ENCODE peak calls at places on chromosomes 12 and 14, in five cellular contexts. E, B, J, M and Y are unnamed samples.

GRCh38 chr12:104410786-104411185 is 46.0 kb upstream of the CHST11 start:
- DNase-seq in M (no peak), B (no peak), J (no peak), E (no peak), Y (no peak)

GRCh38 chr12:19779393-19780056 is 340.2 kb downstream of the AEBP2 start:
- DNase-seq in B (no peak), J (no peak), M (peak; percentile 49), E (no peak), Y (peak; percentile 50)

GRCh38 chr12:23959826-23960225 is 10.4 kb upstream of the SOX5 start:
- DNase-seq in E (no peak), J (no peak), M (no peak), B (no peak), Y (no peak)

GRCh38 chr14:70555890-70556289 is 21.1 kb upstream of the ADAM20 start:
- DNase-seq in E (no peak), B (no peak), J (no peak), M (no peak), Y (peak; percentile 76)

GRCh38 chr12:38850463-38850862 is 54.9 kb downstream of the CPNE8 start:
- DNase-seq in E (no peak), J (no peak), M (no peak), B (no peak), Y (no peak)

GRCh38 chr12:46518729-46519128 is 146.2 kb upstream of the SLC38A2 start:
- DNase-seq in B (no peak), J (no peak), E (peak; percentile 16), M (no peak), Y (no peak)

GRCh38 chr14:46018846-46019420 is 632.6 kb downstream of the RPL10L start:
- DNase-seq in M (no peak), J (no peak), B (no peak), E (no peak), Y (no peak)

GRCh38 chr12:82756303-82756702 is 69.6 kb downstream of the TMTC2 start:
- DNase-seq in B (no peak), J (no peak), E (no peak), M (no peak), Y (peak; percentile 75)

GRCh38 chr12:79897617-79898016 is 37.3 kb downstream of the PPP1R12A start:
- DNase-seq in B (no peak), M (no peak), J (no peak), E (peak; percentile 14), Y (peak; percentile 50)

GRCh38 chr12:54734196-54734950 is 86.2 kb upstream of the DCD start:
- DNase-seq in J (no peak), E (no peak), M (no peak), B (no peak), Y (no peak)

GRCh38 chr12:131770120-131770519 is 58.1 kb upstream of the MMP17 start:
- DNase-seq in J (no peak), E (no peak), M (no peak), B (no peak), Y (no peak)

GRCh38 chr12:123513805-123514204 is 19.7 kb downstream of the RILPL1 start:
- DNase-seq in E (no peak), M (no peak), B (peak; percentile 25), J (no peak), Y (no peak)

GRCh38 chr12:132413931-132414588 is 75.9 kb upstream of the FBRSL1 start:
- DNase-seq in B (no peak), M (peak; percentile 85), J (no peak), E (no peak), Y (peak; percentile 67)

GRCh38 chr12:98594050-98594853 is 766 bp downstream of the SLC25A3 start:
- DNase-seq in M (peak; percentile 35), B (peak; percentile 45), J (no peak), E (no peak), Y (peak; percentile 15)

GRCh38 chr14:50410921-50411320 is 14.2 kb upstream of the CDKL1 start:
- DNase-seq in E (no peak), M (no peak), B (no peak), J (no peak), Y (no peak)

GRCh38 chr12:120230326-120230973 is 29.5 kb upstream of the RPLP0 start:
- DNase-seq in M (peak; percentile 83), J (no peak), E (peak; percentile 89), B (peak; percentile 96), Y (peak; percentile 100)

GRCh38 chr14:75995372-75996041 is 9.9 kb downstream of the IFT43 start:
- DNase-seq in B (no peak), E (no peak), M (no peak), J (no peak), Y (no peak)

GRCh38 chr12:4201333-4202105 is 72.0 kb upstream of the CCND2 start:
- DNase-seq in J (no peak), M (no peak), B (no peak), E (no peak), Y (peak; percentile 21)

GRCh38 chr12:120397827-120398563 is 29.0 kb upstream of the MSI1 start:
- DNase-seq in J (no peak), B (no peak), E (no peak), M (peak; percentile 56), Y (peak; percentile 69)

GRCh38 chr12:62995097-62995496 is 60.1 kb upstream of the PPM1H start:
- DNase-seq in E (no peak), M (no peak), B (no peak), J (no peak), Y (peak; percentile 72)

GRCh38 chr12:26678697-26679660 is 154.0 kb downstream of the ITPR2 start:
- DNase-seq in E (no peak), B (no peak), M (no peak), J (no peak), Y (peak; percentile 60)

GRCh38 chr12:80472912-80473500 is 29.0 kb downstream of the PTPRQ start:
- DNase-seq in B (no peak), J (peak; percentile 3), M (no peak), E (peak; percentile 35), Y (peak; percentile 68)

GRCh38 chr14:77290705-77291104 is 19.7 kb upstream of the NGB start:
- DNase-seq in E (no peak), J (no peak), M (no peak), B (no peak), Y (peak; percentile 53)

GRCh38 chr12:67927815-67928214 is 61.4 kb upstream of the IFNG-AS1 start:
- DNase-seq in B (no peak), M (no peak), E (no peak), J (no peak), Y (no peak)

GRCh38 chr12:124422142-124422569 is 127.3 kb downstream of the RFLNA start:
- DNase-seq in E (no peak), J (no peak), B (peak; percentile 54), M (no peak), Y (no peak)

GRCh38 chr12:54229624-54230212 is 40.9 kb upstream of the SMUG1 start:
- DNase-seq in E (no peak), B (no peak), M (no peak), J (no peak), Y (no peak)

GRCh38 chr12:96395236-96395635 is 5.0 kb downstream of the CDK17 start:
- DNase-seq in E (peak; percentile 12), M (no peak), J (no peak), B (no peak), Y (peak; percentile 22)

GRCh38 chr14:70635971-70636595 is 5.6 kb upstream of the TTC9 start:
- DNase-seq in B (no peak), M (no peak), E (peak; percentile 10), J (no peak), Y (no peak)

GRCh38 chr14:99774526-99775307 is 18.5 kb upstream of the EML1 start:
- DNase-seq in E (no peak), J (no peak), B (no peak), M (no peak), Y (no peak)

GRCh38 chr14:23381871-23382270 is 5.0 kb downstream of the CMTM5 start:
- DNase-seq in B (no peak), J (no peak), E (no peak), M (no peak), Y (no peak)

GRCh38 chr12:91874086-91874865 is 271.4 kb downstream of the BTG1 start:
- DNase-seq in B (no peak), E (no peak), M (no peak), J (no peak), Y (no peak)

GRCh38 chr12:13692332-13692731 is 289.1 kb downstream of the GRIN2B start:
- DNase-seq in B (no peak), M (no peak), E (no peak), J (no peak), Y (no peak)

GRCh38 chr12:331287-331686 is 57.8 kb downstream of the KDM5A start:
- DNase-seq in E (no peak), M (no peak), B (no peak), J (no peak), Y (no peak)

GRCh38 chr12:132249747-132250478 is 79.5 kb downstream of the GALNT9 start:
- DNase-seq in M (no peak), J (no peak), E (no peak), B (no peak), Y (no peak)

GRCh38 chr14:20112321-20112720 is 1.8 kb downstream of the OR4K17 start:
- DNase-seq in M (no peak), E (no peak), J (no peak), B (no peak), Y (no peak)

GRCh38 chr14:20118795-20119194 is 8.3 kb downstream of the OR4K17 start:
- DNase-seq in J (no peak), B (no peak), E (no peak), M (no peak), Y (peak; percentile 1)

GRCh38 chr14:20116748-20117147 is 6.2 kb downstream of the OR4K17 start:
- DNase-seq in E (no peak), J (no peak), B (peak; percentile 76), M (no peak), Y (no peak)
- TF ChIP-seq CREB1 in E (no peak), J (no peak), B (no peak), M (no peak), Y (no peak)

GRCh38 chr14:90536092-90536491 is 139.3 kb downstream of the CALM1 start:
- DNase-seq in E (no peak), J (no peak), M (no peak), B (no peak), Y (no peak)
- TF ChIP-seq POLR2AphosphoS5 in E (no peak), J (no peak), M (no peak), B (no peak), Y (no peak)

DNA sequence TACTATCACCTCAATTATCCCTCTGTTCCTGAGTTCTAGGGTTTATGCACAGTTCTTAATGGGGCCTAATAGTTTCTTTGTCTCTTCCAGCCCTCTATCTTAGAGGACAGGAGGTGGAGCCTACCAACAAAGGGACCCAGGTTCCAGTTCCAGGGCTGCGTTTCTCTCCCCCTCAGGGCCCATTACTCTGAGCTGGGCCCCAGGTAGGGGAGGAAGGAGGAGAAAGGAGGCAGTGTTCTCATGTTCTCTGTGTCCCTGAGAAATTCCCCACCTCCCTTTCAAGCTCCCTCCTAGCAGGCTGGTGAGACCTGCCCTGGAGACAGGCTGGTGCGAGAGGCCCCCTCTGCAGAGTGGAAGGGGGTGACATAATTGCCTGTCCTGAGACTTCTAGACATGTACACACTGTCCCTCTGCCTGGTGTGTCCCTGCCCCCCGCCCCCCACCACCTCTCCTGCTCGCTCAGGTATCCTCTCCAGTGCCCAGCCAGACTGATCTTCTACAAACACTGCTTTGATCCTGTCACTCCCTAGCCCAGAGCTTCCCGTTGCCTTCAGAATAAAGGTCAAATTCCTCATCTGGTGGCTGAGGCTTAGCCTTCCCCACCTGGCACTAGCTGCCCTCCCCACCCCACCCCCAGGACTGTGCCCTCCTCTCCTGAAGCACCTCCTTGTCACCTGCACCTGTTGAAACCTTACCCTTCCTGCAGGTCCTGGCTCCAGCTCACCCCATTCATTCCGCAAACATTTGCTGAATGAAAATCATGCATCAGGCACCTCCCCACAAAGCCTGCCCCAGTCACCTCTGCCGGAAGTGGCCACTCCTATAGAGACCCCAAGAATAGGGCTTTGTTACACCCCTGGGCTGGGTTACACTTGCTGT is 21.1 kb upstream of the KRT8 start:
- DNase-seq in B (no peak), M (no peak), E (peak; percentile 92), J (no peak), Y (peak; percentile 47)
- H3K27ac ChIP-seq in B (peak overlapping the region; percentile 80), M (peak overlapping the region; percentile 23), E (peak overlapping the region; percentile 99), J (no peak overlapping the region), Y (peak overlapping the region; percentile 66)

GRCh38 chr14:56648508-56649301 is 69.1 kb downstream of the TMEM260 start:
- DNase-seq in E (no peak), M (no peak), J (no peak), B (no peak), Y (no peak)
- TF ChIP-seq CREB1 in E (no peak), M (no peak), J (no peak), B (no peak), Y (peak; percentile 18)